ENCODE peak calls at places on chromosomes 13 and 19, in four cellular contexts. W is aorta, F is esophagus squamous epithelium, J is BJ. M is an unnamed sample.

GRCh38 chr13:33445476-33445875 is 159.9 kb upstream of the STARD13 start:
- DNase-seq in W (no peak), F (no peak), J (no peak), M (no peak)

GRCh38 chr13:83895994-83896580 is 13.8 kb upstream of the SLITRK1 start:
- DNase-seq in W (no peak), F (no peak), J (no peak), M (no peak)

GRCh38 chr13:113856716-113857065 is 7.2 kb downstream of the GAS6 start:
- DNase-seq in F (no peak), J (no peak), W (peak; percentile 80), M (no peak)

GRCh38 chr13:25171517-25172302 is at the start of gene AMER2:
- DNase-seq in F (no peak), J (no peak), W (peak; percentile 82), M (no peak)

GRCh38 chr19:21848706-21849105 is 12.7 kb upstream of the ZNF43 start:
- DNase-seq in F (no peak), J (no peak), W (no peak), M (peak; percentile 31)

GRCh38 chr19:17677002-17677401 is 11.2 kb downstream of the UNC13A start:
- DNase-seq in F (no peak), W (no peak), J (no peak), M (no peak)

GRCh38 chr13:44410328-44410859 is 36.8 kb downstream of the SERP2 start:
- DNase-seq in W (peak; percentile 25), F (no peak), J (no peak), M (no peak)

GRCh38 chr13:94646904-94647303 is 45.2 kb downstream of the GPR180 start:
- DNase-seq in F (no peak), J (no peak), W (no peak), M (no peak)

GRCh38 chr13:57630661-57631606 is 610 bp upstream of the PCDH17 start:
- DNase-seq in J (no peak), W (peak; percentile 67), F (no peak), M (no peak)

GRCh38 chr13:31032574-31033095 is 100.2 kb downstream of the TEX26 start:
- DNase-seq in F (no peak), J (no peak), W (no peak), M (no peak)

DNA sequence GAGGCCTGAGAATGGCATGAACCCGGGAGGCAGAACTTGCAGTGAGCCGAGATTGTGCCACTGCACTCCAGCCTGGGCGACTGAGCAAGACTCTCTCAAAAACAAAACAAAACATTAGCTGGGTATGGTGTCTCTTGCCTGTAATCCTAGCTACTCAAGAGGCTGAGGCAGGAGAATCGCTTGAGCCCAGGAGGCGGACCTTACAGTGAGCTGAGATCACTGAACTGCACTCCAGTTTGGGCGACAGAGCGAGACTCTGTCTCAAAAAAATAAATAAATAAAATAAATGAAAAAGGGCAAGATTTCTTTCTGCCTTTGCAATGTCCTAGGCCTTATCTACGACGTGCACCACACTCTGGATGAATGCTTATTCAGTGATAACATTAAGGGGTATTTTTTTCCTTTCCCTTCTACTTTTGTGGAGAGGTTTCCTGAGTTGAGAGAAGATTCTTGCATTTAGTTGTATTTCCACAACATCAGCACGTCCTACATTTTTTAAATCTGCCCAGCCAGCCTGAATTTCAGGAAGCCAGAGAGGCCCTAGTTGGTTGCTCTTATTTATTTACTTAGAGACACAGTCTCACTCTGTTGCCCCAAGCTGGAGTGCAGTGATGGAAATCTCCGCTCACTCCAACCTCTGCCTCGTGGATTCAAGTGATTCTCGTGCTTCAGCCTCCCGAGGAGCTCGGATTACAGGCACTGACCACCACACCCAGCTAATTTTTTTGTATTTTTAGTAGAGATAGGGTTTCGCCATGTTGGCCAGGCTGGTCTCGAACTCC is 26.1 kb upstream of the OR1M1 start:
- DNase-seq in J (no peak), F (no peak), W (no peak), M (no peak)
- H3K4me3 ChIP-seq in J (no peak overlapping the region), F (no peak overlapping the region), W (no peak overlapping the region), M (no peak overlapping the region)

GRCh38 chr19:50500753-50501151 is 10.2 kb downstream of the JOSD2 start:
- DNase-seq in J (no peak), W (peak; percentile 50), F (no peak), M (no peak)

GRCh38 chr19:50501186-50501567 is 9.8 kb downstream of the JOSD2 start:
- DNase-seq in F (no peak), J (no peak), W (peak; percentile 75), M (no peak)

GRCh38 chr19:50498219-50499056 is 12.6 kb downstream of the JOSD2 start:
- DNase-seq in J (no peak), W (peak; percentile 1), F (no peak), M (no peak)

GRCh38 chr19:50500060-50500752 is 10.8 kb downstream of the JOSD2 start:
- DNase-seq in W (peak; percentile 67), F (no peak), J (no peak), M (no peak)

DNA sequence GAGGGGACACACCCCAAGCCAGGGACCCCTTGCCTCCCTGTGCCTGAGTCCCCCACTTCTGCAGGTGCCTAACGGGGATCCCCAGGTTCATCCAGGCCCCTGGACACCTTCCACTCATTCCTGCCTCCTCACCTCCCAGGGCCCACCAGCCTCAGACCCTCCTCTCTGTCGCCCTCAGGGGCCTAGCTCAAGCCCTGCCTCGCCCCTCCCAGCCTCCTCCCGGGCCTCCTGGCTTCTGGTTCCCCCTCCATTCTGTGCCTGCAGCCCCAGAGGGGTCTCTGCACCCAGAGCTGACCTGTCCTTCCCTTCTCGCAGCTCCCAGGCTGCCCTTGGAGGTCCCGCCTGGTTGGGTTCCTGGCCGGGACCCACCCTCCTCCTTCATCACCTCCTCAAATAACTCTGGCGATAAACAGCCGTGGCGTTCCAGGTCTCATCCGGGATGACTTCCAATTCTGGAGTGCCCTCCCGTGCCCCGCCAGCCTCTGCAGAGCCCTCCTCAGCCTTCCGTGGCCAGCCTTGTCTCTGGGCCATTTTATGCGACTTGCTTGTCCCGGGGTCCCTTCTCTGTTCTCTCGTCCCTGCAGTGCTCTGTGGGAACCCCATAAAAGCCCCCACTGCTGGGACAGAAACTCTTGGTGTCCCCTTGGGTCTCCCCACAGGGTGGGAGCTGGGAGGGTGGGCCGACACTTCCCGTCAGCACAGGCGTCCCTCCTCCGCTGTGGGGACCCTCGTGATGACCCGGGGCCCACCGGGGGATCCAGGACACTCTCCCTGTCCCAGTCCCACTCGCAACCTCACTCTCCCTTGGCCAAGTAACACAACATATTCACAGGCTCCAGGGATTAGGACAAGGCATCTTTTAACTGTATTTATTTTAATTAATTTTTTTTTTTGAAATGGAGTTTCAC is 9.2 kb downstream of the JOSD2 start:
- DNase-seq in F (no peak), W (peak; percentile 56), J (no peak), M (no peak)
- H3K4me3 ChIP-seq in F (no peak overlapping the region), W (no peak overlapping the region), J (no peak overlapping the region), M (no peak overlapping the region)

DNA sequence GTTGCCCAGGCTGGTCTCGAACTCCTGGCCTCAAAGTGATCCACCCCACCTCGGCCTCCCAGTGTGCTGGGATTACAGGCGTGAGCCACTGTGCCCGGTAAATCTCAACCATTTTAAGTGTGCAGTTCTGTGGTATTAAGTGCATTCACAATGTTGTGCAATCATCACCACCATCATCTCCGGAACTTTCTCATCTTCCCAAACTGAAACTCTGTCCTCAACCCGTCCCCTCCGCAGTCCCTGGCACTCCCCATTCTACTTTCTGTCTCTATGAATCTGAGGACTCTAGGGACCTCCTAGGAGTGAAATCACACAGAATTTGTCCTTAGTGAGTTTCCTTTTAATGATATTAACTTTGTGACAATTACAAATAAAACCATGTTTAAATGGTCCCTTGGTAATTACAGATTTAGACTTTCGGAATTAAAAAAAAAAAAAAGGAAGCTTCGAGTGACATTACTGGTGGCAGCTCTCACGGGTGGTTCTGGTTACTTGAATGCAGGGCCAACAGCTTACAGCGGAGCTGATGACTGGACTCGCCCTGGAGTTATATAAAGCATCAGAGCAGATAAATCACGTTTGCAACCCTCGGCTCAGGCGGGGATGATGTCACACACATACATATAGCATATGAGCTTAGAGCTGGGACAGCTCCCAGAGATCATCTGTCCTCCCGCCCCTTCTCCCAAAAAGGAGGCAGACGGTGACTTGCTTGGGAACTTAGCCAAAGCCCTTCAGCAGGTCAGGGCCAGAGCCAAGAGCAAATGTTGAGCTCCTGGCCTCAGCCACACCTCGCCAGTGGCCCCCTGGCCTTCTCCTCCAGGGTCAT is 89.8 kb downstream of the ZNF557 start:
- DNase-seq in W (peak; percentile 83), J (no peak), F (no peak), M (no peak)
- H3K4me3 ChIP-seq in W (no peak overlapping the region), J (no peak overlapping the region), F (no peak overlapping the region), M (no peak overlapping the region)

GRCh38 chr19:13056052-13056660 is 46.5 kb downstream of the LYL1 start:
- DNase-seq in W (peak; percentile 86), J (no peak), F (no peak), M (no peak)
- H3K4me3 ChIP-seq in W (no peak overlapping the region), J (peak overlapping the region; percentile 17), F (no peak overlapping the region), M (no peak overlapping the region)

GRCh38 chr19:8050274-8051096 is 2.1 kb upstream of the CCL25 start:
- DNase-seq in J (peak; percentile 5), W (peak; percentile 91), F (peak; percentile 24), M (no peak)
- H3K4me3 ChIP-seq in J (no peak overlapping the region), W (no peak overlapping the region), F (no peak overlapping the region), M (peak overlapping the region; percentile 33)

DNA sequence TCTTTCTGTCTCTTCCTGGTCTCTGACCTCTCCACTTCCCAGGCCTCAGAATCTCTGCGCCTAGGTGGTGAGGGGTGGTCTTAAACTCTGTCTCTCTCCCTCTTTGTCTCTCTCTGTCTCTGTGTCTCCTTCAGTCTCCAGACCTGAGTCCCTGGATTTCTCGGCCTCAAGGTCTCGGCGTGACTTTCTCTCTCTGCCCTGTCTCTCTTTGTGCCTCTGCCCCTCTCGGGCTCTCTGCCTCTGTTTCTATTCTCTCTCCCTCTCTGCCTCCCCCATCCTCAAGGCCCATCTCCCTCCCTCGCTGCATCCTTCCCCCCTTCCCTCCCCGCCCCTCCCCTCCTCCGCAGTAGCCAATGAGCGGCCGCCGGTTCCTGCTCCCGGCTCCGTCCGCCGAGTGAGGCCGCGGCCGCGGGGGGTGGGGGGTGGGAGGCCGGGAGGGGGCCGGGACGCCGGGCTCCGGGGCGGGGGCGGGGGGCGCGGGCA is at the start of gene CACNG7:
- DNase-seq in W (no peak), J (no peak), F (no peak), M (no peak)
- H3K4me3 ChIP-seq in W (no peak within 1 kb of the TSS), J (peak within 1 kb of the TSS; percentile 22), F (no peak within 1 kb of the TSS), M (no peak within 1 kb of the TSS)

DNA sequence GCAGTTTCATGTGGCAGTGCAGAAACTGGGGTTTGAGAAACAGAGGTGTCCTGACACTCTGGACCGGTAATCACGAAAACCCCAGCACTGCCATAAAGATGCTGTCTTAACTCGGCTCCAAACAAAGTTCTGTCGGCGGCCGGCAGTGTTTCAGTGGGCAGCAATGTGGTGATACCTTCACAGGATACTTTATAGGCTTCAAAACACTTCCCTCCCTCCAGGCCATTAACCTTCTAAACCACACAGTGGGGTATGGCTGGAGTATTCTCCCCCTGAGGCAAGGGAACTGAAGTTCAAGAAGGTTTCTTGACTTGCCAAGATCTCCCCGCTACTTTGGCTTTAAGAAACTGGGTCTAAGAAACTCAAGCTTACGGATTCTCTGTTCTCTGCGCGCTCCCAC is 1.1 kb downstream of the RUBCNL start:
- DNase-seq in F (no peak), W (no peak), J (no peak), M (no peak)
- H3K4me3 ChIP-seq in F (no peak overlapping the region), W (no peak overlapping the region), J (no peak overlapping the region), M (peak overlapping the region; percentile 53)

DNA sequence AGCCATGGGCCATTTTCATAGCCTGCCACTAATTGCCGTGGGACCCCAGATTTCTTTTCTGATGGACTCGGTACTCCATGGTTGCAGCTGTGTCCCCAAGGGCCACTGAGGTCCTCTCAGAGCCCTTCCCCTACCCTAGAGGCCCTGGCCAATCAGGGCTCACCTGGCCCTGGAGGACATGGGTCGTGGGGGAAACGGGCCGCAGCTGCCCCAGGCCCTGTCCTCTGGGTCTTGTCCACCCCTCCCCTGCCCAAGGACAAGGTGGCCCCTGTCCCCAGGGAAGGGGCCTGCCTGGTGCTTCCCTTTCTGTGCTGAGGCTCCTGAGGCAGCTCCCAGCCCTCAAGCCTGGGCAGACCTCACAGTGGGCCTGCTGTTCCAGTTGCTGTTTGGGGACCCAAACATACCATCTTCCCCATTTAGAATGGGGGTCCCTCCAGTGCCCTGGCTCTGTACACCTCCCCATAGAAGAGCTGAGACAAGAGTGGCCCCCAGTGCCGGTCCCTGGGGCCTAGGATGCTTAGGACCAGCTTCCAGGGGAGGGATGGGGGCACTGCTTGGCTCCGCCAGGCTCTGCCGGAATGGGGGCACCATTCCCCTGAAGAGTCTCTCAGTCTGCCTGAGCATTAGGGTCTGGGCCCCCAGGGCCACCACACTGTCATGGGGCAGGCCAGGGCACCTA is 3.2 kb downstream of the RAB11B start:
- DNase-seq in F (no peak), W (no peak), J (no peak), M (no peak)
- H3K4me3 ChIP-seq in F (no peak overlapping the region), W (no peak overlapping the region), J (no peak overlapping the region), M (no peak overlapping the region)